ENCODE peak calls at places on chromosomes 7 and 10, in four cellular contexts. One of them, this sample, is unnamed.

GRCh38 chr7:129975309-129975708 is 22.5 kb upstream of the UBE2H start:
- DNase-seq in skeletal muscle cell: no peak
- DNase-seq in naive B cell: no peak
- DNase-seq in fibroblast of the conjunctiva: no peak
- DNase-seq in this sample: no peak

GRCh38 chr7:68245688-68246087 is 1249.1 kb downstream of the TYW1 start:
- DNase-seq in fibroblast of the conjunctiva: no peak
- DNase-seq in skeletal muscle cell: no peak
- DNase-seq in naive B cell: no peak
- DNase-seq in this sample: no peak

GRCh38 chr10:3195286-3195685 is 22.7 kb upstream of the PITRM1 start:
- DNase-seq in skeletal muscle cell: no peak
- DNase-seq in fibroblast of the conjunctiva: no peak
- DNase-seq in naive B cell: no peak
- DNase-seq in this sample: no peak

GRCh38 chr7:78198756-78199155 is 400.2 kb downstream of the PHTF2 start:
- DNase-seq in fibroblast of the conjunctiva: no peak
- DNase-seq in skeletal muscle cell: no peak
- DNase-seq in naive B cell: no peak
- DNase-seq in this sample: no peak

GRCh38 chr10:30454744-30455498 is 20.9 kb downstream of the MAP3K8 start:
- DNase-seq in skeletal muscle cell: peak; percentile 72
- DNase-seq in naive B cell: no peak
- DNase-seq in fibroblast of the conjunctiva: peak; percentile 93
- DNase-seq in this sample: no peak

GRCh38 chr10:24983946-24984345 is 31.5 kb upstream of the PRTFDC1 start:
- DNase-seq in naive B cell: no peak
- DNase-seq in fibroblast of the conjunctiva: no peak
- DNase-seq in skeletal muscle cell: no peak
- DNase-seq in this sample: no peak

GRCh38 chr10:5458949-5459747 is 40.2 kb downstream of the CALML5 start:
- DNase-seq in naive B cell: no peak
- DNase-seq in fibroblast of the conjunctiva: no peak
- DNase-seq in skeletal muscle cell: no peak
- DNase-seq in this sample: no peak

GRCh38 chr10:113474756-113475155 is 78.1 kb upstream of the HABP2 start:
- DNase-seq in skeletal muscle cell: no peak
- DNase-seq in fibroblast of the conjunctiva: no peak
- DNase-seq in naive B cell: no peak
- DNase-seq in this sample: no peak

GRCh38 chr7:75056476-75056875 is 17.1 kb downstream of the RCC1L start:
- DNase-seq in skeletal muscle cell: peak; percentile 25
- DNase-seq in fibroblast of the conjunctiva: peak; percentile 70
- DNase-seq in naive B cell: no peak
- DNase-seq in this sample: no peak

GRCh38 chr10:95314519-95314918 is 23.7 kb upstream of the PDLIM1 start:
- DNase-seq in skeletal muscle cell: no peak
- DNase-seq in naive B cell: no peak
- DNase-seq in fibroblast of the conjunctiva: no peak
- DNase-seq in this sample: no peak

GRCh38 chr10:43225004-43225786 is 41.7 kb downstream of the RASGEF1A start:
- DNase-seq in fibroblast of the conjunctiva: no peak
- DNase-seq in naive B cell: no peak
- DNase-seq in skeletal muscle cell: no peak
- DNase-seq in this sample: no peak

GRCh38 chr10:133024711-133025557 is 62.8 kb upstream of the ADGRA1 start:
- DNase-seq in fibroblast of the conjunctiva: no peak
- DNase-seq in naive B cell: no peak
- DNase-seq in skeletal muscle cell: no peak
- DNase-seq in this sample: no peak

GRCh38 chr10:50574305-50574704 is 49.5 kb downstream of the SGMS1 start:
- DNase-seq in fibroblast of the conjunctiva: no peak
- DNase-seq in naive B cell: no peak
- DNase-seq in skeletal muscle cell: no peak
- DNase-seq in this sample: no peak

GRCh38 chr10:92756233-92757065 is 66.7 kb downstream of the HHEX start:
- DNase-seq in skeletal muscle cell: no peak
- DNase-seq in naive B cell: peak; percentile 87
- DNase-seq in fibroblast of the conjunctiva: no peak
- DNase-seq in this sample: no peak